ENCODE peak calls at places on chromosomes 16 and 17, in four cellular contexts. W is cardiac muscle cell, Q is aorta, Y is GM23248. F is an unnamed sample. For H3K4me1, the result is how much of the 10 kb centered on the place peaks cover.

GRCh38 chr16:52070341-52071057 is 476.4 kb downstream of the TOX3 start:
- DNase-seq in W (no peak), Q (no peak), Y (no peak), F (no peak)

GRCh38 chr16:78709137-78709871 is 609.9 kb downstream of the WWOX start:
- DNase-seq in W (no peak), Q (no peak), Y (no peak), F (no peak)

GRCh38 chr16:56866955-56867830 is 2.2 kb downstream of the SLC12A3 start:
- DNase-seq in W (peak), Q (no peak), Y (peak), F (no peak)

GRCh38 chr16:3027983-3028715 is 4.3 kb downstream of the THOC6 start:
- DNase-seq in W (peak), Q (peak), Y (peak), F (peak)

GRCh38 chr16:58684001-58684353 is 593 bp downstream of the SLC38A7 start:
- DNase-seq in W (peak), Q (no peak), Y (peak), F (no peak)

GRCh38 chr17:6066183-6066948 is 3.8 kb upstream of the WSCD1 start:
- DNase-seq in W (no peak), Q (no peak), Y (peak), F (no peak)

GRCh38 chr17:45430738-45431530 is 1.7 kb downstream of the ARHGAP27 start:
- DNase-seq in W (peak), Q (peak), Y (peak), F (peak)

GRCh38 chr17:48540213-48540612 is 4.7 kb downstream of the HOXB2 start:
- DNase-seq in W (no peak), Q (no peak), Y (no peak), F (no peak)

GRCh38 chr16:86227041-86227440 is 283.3 kb upstream of the FOXF1 start:
- DNase-seq in W (no peak), Q (no peak), Y (no peak), F (peak)

GRCh38 chr17:74147966-74148365 is 55.5 kb upstream of the RPL38 start:
- DNase-seq in W (no peak), Q (no peak), Y (no peak), F (no peak)

GRCh38 chr17:50273654-50274040 is 619 bp upstream of the TMEM92 start:
- DNase-seq in W (no peak), Q (peak), Y (no peak), F (no peak)

GRCh38 chr16:12602811-12603698 is 200.6 kb downstream of the CPPED1 start:
- DNase-seq in W (no peak), Q (no peak), Y (no peak), F (no peak)

GRCh38 chr16:76784530-76784929 is 406.5 kb upstream of the MON1B start:
- DNase-seq in W (no peak), Q (no peak), Y (no peak), F (no peak)

GRCh38 chr16:1674751-1675664 is 3.1 kb upstream of the JPT2 start:
- DNase-seq in W (peak), Q (no peak), Y (peak), F (no peak)

GRCh38 chr17:67488161-67488560 is 111.1 kb downstream of the PITPNC1 start:
- DNase-seq in W (peak), Q (no peak), Y (peak), F (no peak)
- H3K4me1 ChIP-seq in W (under half), Q (under half), Y (under half), F (under half)

DNA sequence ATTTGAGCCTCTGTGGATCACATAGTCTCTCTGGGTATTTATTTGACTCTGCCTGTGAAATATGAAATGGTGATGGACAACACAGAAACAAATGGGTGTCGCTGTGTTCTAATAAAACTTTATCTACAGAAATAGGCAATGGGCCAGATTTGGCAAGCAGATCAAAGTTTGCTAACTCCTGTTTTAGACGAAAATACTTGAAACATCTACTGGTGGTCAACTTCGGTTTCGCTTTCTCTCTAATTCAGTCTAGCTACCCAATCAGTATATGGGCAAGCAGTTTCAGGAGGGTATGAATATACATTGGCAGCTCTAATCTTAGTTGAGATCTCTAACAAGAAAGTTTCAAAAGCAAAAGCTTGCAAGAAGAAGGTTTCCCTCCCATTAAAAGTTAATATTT is 60.1 kb upstream of the DYNLRB2 start:
- DNase-seq in W (no peak), Q (no peak), Y (no peak), F (no peak)
- H3K4me1 ChIP-seq in W (under half), Q (under half), Y (under half), F (under half)

GRCh38 chr16:50154369-50154947 is 1.4 kb downstream of the TENT4B start:
- DNase-seq in W (peak), Q (peak), Y (peak), F (no peak)
- H3K4me1 ChIP-seq in W (under half), Q (under half), Y (under half), F (under half)

GRCh38 chr16:11582157-11582814 is 4.4 kb downstream of the LITAF start:
- DNase-seq in W (no peak), Q (no peak), Y (no peak), F (no peak)

GRCh38 chr16:11581677-11582076 is 5.0 kb downstream of the LITAF start:
- DNase-seq in W (no peak), Q (no peak), Y (no peak), F (no peak)

GRCh38 chr16:11583171-11583570 is 3.5 kb downstream of the LITAF start:
- DNase-seq in W (peak), Q (peak), Y (peak), F (no peak)

GRCh38 chr16:11585460-11586374 is 1.0 kb downstream of the LITAF start:
- DNase-seq in W (no peak), Q (peak), Y (peak), F (peak)

DNA sequence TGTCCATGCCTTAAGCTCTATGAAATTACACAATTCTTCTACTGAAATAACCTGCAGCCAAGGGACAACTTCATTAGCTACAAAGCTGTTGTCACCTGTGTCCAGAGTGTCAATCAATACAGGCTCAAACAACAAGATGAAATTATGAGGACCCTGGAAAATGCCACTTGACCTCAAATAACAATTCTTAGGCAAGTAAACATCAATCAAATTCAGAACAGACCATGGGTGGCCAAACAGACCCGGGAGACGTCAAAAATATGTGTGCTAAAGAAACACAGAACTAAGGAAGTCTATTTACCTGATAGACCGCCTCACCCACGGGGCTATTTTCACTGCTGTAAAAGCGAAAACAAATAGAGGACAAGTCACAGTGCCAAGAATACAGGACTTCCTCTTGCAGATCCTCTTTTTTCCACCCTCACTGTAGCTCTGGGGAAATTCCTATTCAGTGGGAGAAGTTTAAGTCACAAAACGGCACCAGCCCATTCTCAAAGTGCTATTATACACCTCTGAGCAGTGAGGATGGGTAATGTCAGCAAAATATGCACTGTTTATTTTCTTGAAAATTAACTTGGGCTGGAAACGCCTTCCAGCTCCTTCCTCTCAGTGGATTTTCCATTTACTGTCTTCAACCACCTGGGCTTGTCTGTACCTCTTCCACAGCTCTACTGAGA is 2.7 kb downstream of the LITAF start:
- DNase-seq in W (no peak), Q (peak), Y (no peak), F (no peak)
- H3K4me1 ChIP-seq in W (under half), Q (under half), Y (under half), F (half or more)

GRCh38 chr16:50172195-50172922 is 19.3 kb downstream of the TENT4B start:
- DNase-seq in W (no peak), Q (no peak), Y (no peak), F (no peak)
- H3K4me1 ChIP-seq in W (under half), Q (under half), Y (under half), F (under half)

GRCh38 chr17:31492206-31492605 is 100.7 kb downstream of the RAB11FIP4 start:
- DNase-seq in W (no peak), Q (no peak), Y (no peak), F (no peak)
- H3K4me1 ChIP-seq in W (under half), Q (under half), Y (under half), F (under half)

F was measured in left lung.